ENCODE peak calls at places on chromosomes 6 and 20, in nine cellular contexts. I is tibial artery, M is SK-N-SH, Q is upper lobe of right lung, F is BE2C, B is dorsolateral prefrontal cortex, C is fibroblast of lung, S is astrocyte of the spinal cord, L is neural progenitor cell. D is an unnamed sample.

GRCh38 chr6:130394238-130394637 is 28.4 kb downstream of the TMEM200A start:
- DNase-seq in Q (no peak), C (no peak), M (no peak), S (no peak), L (no peak), F (no peak), I (no peak), B (peak; percentile 69), D (no peak)

GRCh38 chr6:11209941-11210340 is 22.5 kb downstream of the NEDD9 start:
- DNase-seq in L (no peak), I (no peak), C (peak; percentile 79), Q (no peak), B (no peak), S (no peak), F (no peak), M (no peak), D (no peak)

GRCh38 chr20:59518881-59519706 is 85.2 kb upstream of the PHACTR3 start:
- DNase-seq in L (peak; percentile 74), M (peak; percentile 73), I (no peak), Q (no peak), F (peak; percentile 42), S (peak; percentile 51), B (no peak), C (peak; percentile 28), D (peak; percentile 55)

GRCh38 chr20:57734754-57735153 is 24.9 kb upstream of the PMEPA1 start:
- DNase-seq in C (no peak), M (no peak), S (no peak), Q (no peak), B (no peak), L (no peak), F (no peak), I (no peak), D (no peak)

GRCh38 chr20:20037960-20038359 is 14.3 kb downstream of the CRNKL1 start:
- DNase-seq in L (no peak), F (no peak), B (no peak), S (peak; percentile 35), Q (no peak), C (peak; percentile 56), M (no peak), I (no peak), D (no peak)

GRCh38 chr6:85594197-85594930 is 706 bp upstream of the SNX14 start:
- DNase-seq in Q (peak; percentile 67), S (no peak), I (no peak), L (peak; percentile 40), B (no peak), F (no peak), M (no peak), C (no peak), D (peak; percentile 25)

GRCh38 chr6:158561247-158561884 is 1.5 kb downstream of the TMEM181 start:
- DNase-seq in F (no peak), Q (no peak), L (no peak), I (peak; percentile 61), S (no peak), M (no peak), C (no peak), B (no peak), D (no peak)

GRCh38 chr20:881051-881820 is 34.9 kb downstream of the ANGPT4 start:
- DNase-seq in M (no peak), C (peak; percentile 31), S (peak; percentile 22), L (no peak), B (no peak), F (no peak), Q (no peak), I (no peak), D (peak; percentile 52)

GRCh38 chr20:10221022-10221421 is 2.4 kb downstream of the SNAP25 start:
- DNase-seq in C (no peak), M (no peak), L (no peak), I (no peak), Q (no peak), S (no peak), F (no peak), B (no peak), D (no peak)

GRCh38 chr20:10219452-10219791 is 792 bp downstream of the SNAP25 start:
- DNase-seq in C (peak; percentile 76), L (peak; percentile 92), F (peak; percentile 94), B (peak; percentile 85), M (peak; percentile 84), S (peak; percentile 75), Q (peak; percentile 84), I (peak; percentile 84), D (peak; percentile 62)

GRCh38 chr20:10219993-10220750 is 1.5 kb downstream of the SNAP25 start:
- DNase-seq in S (no peak), Q (no peak), B (no peak), I (no peak), M (no peak), C (no peak), F (no peak), L (no peak), D (no peak)

GRCh38 chr20:10217517-10218410 is 866 bp upstream of the SNAP25 start:
- DNase-seq in S (peak; percentile 95), L (peak; percentile 90), M (peak; percentile 77), F (peak; percentile 63), I (peak; percentile 83), C (peak; percentile 99), Q (no peak), B (peak; percentile 92), D (peak; percentile 97)

DNA sequence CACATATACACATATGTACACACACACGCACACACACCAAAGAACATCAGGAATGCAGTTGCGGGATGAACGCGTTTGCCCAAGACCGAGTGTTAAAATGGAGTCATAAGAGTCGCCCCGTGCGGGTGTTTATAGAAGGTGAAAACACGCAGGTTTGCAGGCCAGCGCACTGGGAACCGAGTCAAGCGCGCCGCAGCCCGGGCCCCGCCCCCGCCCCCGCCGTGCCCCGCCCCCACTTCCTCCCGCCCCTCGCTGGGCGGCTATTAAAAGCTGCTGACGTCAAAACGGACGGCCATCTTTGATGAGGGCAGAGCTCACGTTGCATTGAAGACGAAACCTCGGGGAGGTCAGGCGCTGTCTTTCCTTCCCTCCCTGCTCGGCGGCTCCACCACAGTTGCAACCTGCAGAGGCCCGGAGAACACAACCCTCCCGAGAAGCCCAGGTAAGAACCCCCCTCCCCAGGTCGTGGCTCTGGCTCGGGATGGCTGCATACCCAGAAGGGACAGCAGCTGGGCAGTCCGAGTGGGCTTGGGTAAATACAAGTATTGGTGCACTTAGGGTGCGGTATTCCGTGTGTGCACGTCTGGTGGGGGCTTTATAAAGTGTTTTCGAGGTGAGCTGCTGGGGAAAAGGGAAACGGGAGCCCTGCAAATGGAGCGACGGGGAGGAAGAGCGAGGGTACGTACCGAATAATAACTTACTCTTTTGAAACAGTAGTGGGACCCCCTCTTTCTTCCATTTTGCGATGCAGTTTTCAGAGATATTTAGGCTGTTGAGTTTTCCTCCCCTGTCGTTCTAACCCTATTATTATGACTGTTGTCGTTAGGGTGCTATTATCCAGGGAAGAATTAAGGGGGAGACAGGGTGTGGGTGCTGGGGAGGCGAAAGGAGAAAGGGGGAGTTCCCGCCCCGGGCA is at the start of gene SNAP25:
- DNase-seq in S (peak; percentile 91), Q (no peak), M (peak; percentile 88), F (peak; percentile 90), C (peak; percentile 90), L (peak; percentile 94), B (peak; percentile 89), I (peak; percentile 81), D (peak; percentile 93)
- H3K4me3 ChIP-seq in S (peak within 1 kb of the TSS; percentile 73), Q (peak within 1 kb of the TSS; percentile 44), M (peak within 1 kb of the TSS; percentile 69), F (peak within 1 kb of the TSS; percentile 98), C (peak within 1 kb of the TSS; percentile 89), L (peak within 1 kb of the TSS; percentile 60), B (peak within 1 kb of the TSS; percentile 85), I (peak within 1 kb of the TSS; percentile 56), D (peak within 1 kb of the TSS; percentile 67)

GRCh38 chr6:128290221-128290620 is 230.2 kb downstream of the PTPRK start:
- DNase-seq in B (no peak), C (peak; percentile 54), L (no peak), Q (no peak), F (no peak), I (no peak), M (no peak), S (peak; percentile 33), D (no peak)

DNA sequence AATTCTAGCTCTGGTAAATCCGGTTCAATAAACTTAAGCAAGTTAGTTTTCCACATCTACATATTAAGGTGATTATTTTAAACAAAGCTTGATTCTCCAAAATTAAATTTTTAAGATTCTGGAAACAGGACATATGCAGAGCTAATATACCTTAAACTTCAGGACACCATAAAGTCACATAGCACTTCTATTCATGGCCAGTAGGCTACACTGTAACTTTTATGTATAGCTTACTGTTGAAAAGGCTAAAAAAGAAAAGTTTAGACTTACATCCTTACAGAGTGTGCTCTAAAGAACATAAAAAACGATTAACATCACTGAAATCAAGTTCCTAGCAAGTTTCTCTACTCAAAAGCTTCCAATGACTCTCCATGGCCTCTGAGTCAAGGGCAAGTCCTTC is 224.7 kb downstream of the PTPRK start:
- DNase-seq in Q (no peak), B (no peak), F (no peak), I (no peak), C (no peak), S (no peak), M (no peak), L (no peak), D (no peak)
- TF ChIP-seq CTCF in Q (no peak), B (no peak), F (peak; percentile 34), I (no peak), C (no peak), S (no peak), M (peak; percentile 32), L (no peak), D (peak; percentile 28)

DNA sequence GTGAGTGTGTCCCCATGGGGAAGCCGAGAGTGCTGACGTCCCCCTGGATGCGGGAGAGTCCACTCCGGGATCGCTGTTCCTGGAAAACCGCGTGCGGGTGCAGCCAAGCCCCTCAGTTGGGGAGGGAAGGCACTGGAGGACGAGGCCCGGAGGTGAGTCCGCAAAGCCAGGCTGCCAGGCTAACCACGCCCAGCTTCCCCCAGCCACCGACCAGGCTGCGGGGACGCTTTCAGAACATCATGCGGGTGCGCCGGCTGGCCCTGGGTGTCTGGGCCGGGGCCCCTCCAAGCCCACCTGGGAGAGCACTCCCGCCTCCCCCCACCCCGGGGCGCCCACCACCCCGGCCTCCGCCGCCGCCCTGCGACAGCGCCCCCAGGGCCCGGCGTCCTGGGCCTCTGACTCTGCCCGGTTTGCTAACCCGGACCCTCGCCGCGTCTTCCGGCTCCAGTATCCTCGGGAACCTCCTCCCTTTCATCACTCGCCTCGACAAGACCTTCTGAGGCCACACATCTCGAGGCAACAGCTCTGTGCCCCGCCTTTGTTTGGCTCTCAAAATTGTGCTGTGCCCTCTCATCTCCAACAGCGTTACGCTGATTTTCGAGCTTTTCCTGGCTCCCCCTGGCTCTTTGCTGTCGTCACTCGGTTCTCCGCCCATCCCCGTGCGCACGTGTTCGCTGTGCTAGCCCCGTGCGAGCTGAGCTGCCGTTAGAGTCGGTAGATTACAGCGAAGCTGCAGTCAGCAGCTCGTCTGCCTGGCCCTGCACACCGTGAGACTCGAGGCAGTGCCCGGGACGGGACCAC is 47.1 kb upstream of the ENTPD6 start:
- DNase-seq in S (peak; percentile 37), F (no peak), C (peak; percentile 50), I (peak; percentile 79), Q (no peak), M (peak; percentile 56), L (peak; percentile 24), B (peak; percentile 69), D (peak; percentile 53)
- H3K4me3 ChIP-seq in S (peak overlapping the region; percentile 32), F (peak overlapping the region; percentile 15), C (peak overlapping the region; percentile 36), I (peak overlapping the region; percentile 47), Q (peak overlapping the region; percentile 33), M (no peak overlapping the region), L (no peak overlapping the region), B (peak overlapping the region; percentile 62), D (peak overlapping the region; percentile 34)

DNA sequence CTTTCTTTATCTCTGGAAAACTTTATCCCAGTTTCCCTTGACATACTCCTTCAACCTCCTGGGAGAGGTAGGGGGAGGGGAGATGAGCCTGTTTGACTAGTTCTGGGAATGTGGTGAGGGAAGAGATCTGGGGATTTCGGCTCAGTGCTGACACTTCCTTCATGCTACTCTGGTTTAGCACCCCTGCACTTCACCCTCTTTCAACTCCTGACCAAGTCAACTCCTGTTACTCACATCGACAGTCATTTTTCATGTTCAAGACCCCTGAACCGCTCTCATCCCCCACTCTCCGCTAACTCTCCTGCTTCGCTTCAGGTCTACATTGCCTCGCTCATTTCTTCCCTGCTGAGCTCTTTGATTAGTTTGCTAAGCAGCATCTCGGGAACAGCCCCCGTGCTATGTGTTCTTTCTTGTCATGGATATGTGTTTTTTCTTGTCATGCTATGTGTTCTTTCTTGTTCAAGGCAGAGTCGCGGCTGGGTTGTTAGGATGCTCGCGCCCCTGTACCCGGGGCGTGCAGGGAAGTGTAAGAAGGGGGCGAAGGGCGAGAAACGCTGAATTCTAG is 16.6 kb upstream of the TRIM27 start:
- DNase-seq in M (peak; percentile 45), C (no peak), L (peak; percentile 70), B (peak; percentile 49), I (no peak), F (peak; percentile 60), S (no peak), Q (no peak), D (peak; percentile 49)
- TF ChIP-seq CTCF in M (no peak), C (no peak), L (no peak), B (no peak), I (no peak), F (no peak), S (no peak), Q (no peak), D (no peak)